ENCODE peak calls at places on chromosomes 4 and X, in four cellular contexts. C is activated T-helper 1 cell treated with anti-CD3 and anti-CD28 coated beads, Interleukin-12 subunit alpha, Interleukin-12 subunit beta, Interleukin-2, Interleukin-4 antibody, amounts not matched to agents 30 ng/mL and 10 ng/mL and 1 ng/mL, durations not matched to agents 14 hours and 24 hours and 36 hours; V is AG04450; B is Peyer's patch. Z is an unnamed sample.

GRCh38 chrX:49712577-49712976 is 16.8 kb upstream of the PAGE1 start:
- DNase-seq in B (no peak), V (no peak), C (no peak), Z (no peak)

GRCh38 chr4:140113653-140114052 is 40.3 kb downstream of the MAML3 start:
- DNase-seq in B (no peak), V (no peak), C (no peak), Z (no peak)

GRCh38 chrX:17692709-17693346 is 44.5 kb upstream of the SCML1 start:
- DNase-seq in C (no peak), V (peak), B (no peak), Z (no peak)

GRCh38 chrX:9923357-9923756 is 43.8 kb upstream of the CLDN34 start:
- DNase-seq in B (no peak), V (no peak), C (no peak), Z (no peak)

GRCh38 chr4:140049024-140049923 is 104.7 kb downstream of the MAML3 start:
- DNase-seq in C (peak), B (peak), V (no peak), Z (peak)

GRCh38 chr4:132001542-132001941 is 1147.6 kb upstream of the PCDH10 start:
- DNase-seq in C (no peak), V (peak), B (no peak), Z (no peak)

GRCh38 chr4:153143527-153144348 is 60.5 kb upstream of the TRIM2 start:
- DNase-seq in B (peak), C (no peak), V (no peak), Z (no peak)

GRCh38 chrX:39150210-39150609 is 349.0 kb downstream of the MID1IP1 start:
- DNase-seq in V (no peak), C (no peak), B (no peak), Z (no peak)

GRCh38 chr4:41326776-41327175 is 70.0 kb downstream of the UCHL1 start:
- DNase-seq in V (no peak), C (no peak), B (no peak), Z (no peak)

GRCh38 chr4:115970859-115971258 is 857.4 kb upstream of the NDST4 start:
- DNase-seq in V (no peak), B (no peak), C (no peak), Z (no peak)

GRCh38 chr4:1111259-1111809 is 2.0 kb downstream of the RNF212 start:
- DNase-seq in V (no peak), B (no peak), C (no peak), Z (no peak)

GRCh38 chr4:35493977-35494376 is 750.3 kb downstream of the ARAP2 start:
- DNase-seq in V (no peak), C (no peak), B (no peak), Z (no peak)

GRCh38 chr4:56979674-56980073 is 978 bp downstream of the POLR2B start:
- DNase-seq in V (no peak), C (peak), B (peak), Z (peak)

GRCh38 chrX:110178179-110178865 is 139.6 kb downstream of the AMMECR1 start:
- DNase-seq in C (no peak), V (no peak), B (no peak), Z (peak)

Z was measured in mucosa of descending colon.